ENCODE peak calls at places on chromosomes 2 and 18, in five cellular contexts. U is HFF-Myc, M is Panc1, Y is fibroblast of pulmonary artery, D is Caki2. W is an unnamed sample.

GRCh38 chr2:26243643-26244478 is 571 bp downstream of the HADHA start:
- DNase-seq in U (no peak), M (peak; percentile 42), Y (peak; percentile 38), D (peak; percentile 44), W (no peak)

GRCh38 chr2:80591233-80591632 is 286.7 kb upstream of the LRRTM1 start:
- DNase-seq in U (no peak), M (no peak), Y (no peak), D (no peak), W (no peak)

GRCh38 chr2:82494744-82495143 is 1964.3 kb downstream of the SUCLG1 start:
- DNase-seq in U (no peak), M (no peak), Y (no peak), D (no peak), W (no peak)

GRCh38 chr2:102033028-102033749 is 41.4 kb downstream of the IL1R2 start:
- DNase-seq in U (peak; percentile 64), M (no peak), Y (peak; percentile 98), D (peak; percentile 57), W (no peak)

GRCh38 chr2:158990397-158991209 is 22.2 kb downstream of the TANC1 start:
- DNase-seq in U (peak; percentile 26), M (no peak), Y (peak; percentile 93), D (peak; percentile 14), W (peak; percentile 64)

GRCh38 chr2:239299218-239299939 is 101.4 kb downstream of the HDAC4 start:
- DNase-seq in U (no peak), M (no peak), Y (no peak), D (no peak), W (no peak)

GRCh38 chr18:45539383-45539960 is 75.8 kb upstream of the SLC14A2 start:
- DNase-seq in U (no peak), M (no peak), Y (no peak), D (no peak), W (no peak)

GRCh38 chr2:72924353-72925240 is 7.3 kb downstream of the EMX1 start:
- DNase-seq in U (no peak), M (no peak), Y (no peak), D (no peak), W (peak; percentile 19)

GRCh38 chr2:231387904-231388724 is 7.4 kb upstream of the B3GNT7 start:
- DNase-seq in U (no peak), M (no peak), Y (peak; percentile 64), D (no peak), W (no peak)

GRCh38 chr18:32730068-32730467 is 42.8 kb downstream of the KLHL14 start:
- DNase-seq in U (no peak), M (no peak), Y (no peak), D (no peak), W (no peak)

GRCh38 chr2:204453730-204454167 is 91.5 kb upstream of the PARD3B start:
- DNase-seq in U (peak; percentile 40), M (no peak), Y (peak; percentile 26), D (peak; percentile 42), W (no peak)

GRCh38 chr2:124796647-124797437 is 771.8 kb downstream of the CNTNAP5 start:
- DNase-seq in U (no peak), M (no peak), Y (no peak), D (no peak), W (no peak)

GRCh38 chr2:241598061-241598460 is 38.9 kb downstream of the THAP4 start:
- DNase-seq in U (no peak), M (no peak), Y (no peak), D (no peak), W (no peak)

GRCh38 chr2:150063432-150063889 is 424.0 kb downstream of the RND3 start:
- DNase-seq in U (no peak), M (peak; percentile 20), Y (peak; percentile 75), D (no peak), W (no peak)

GRCh38 chr2:174176898-174177297 is 71.4 kb downstream of the OLA1 start:
- DNase-seq in U (no peak), M (no peak), Y (no peak), D (no peak), W (no peak)

GRCh38 chr2:1772868-1773267 is 28.6 kb upstream of the PXDN start:
- DNase-seq in U (no peak), M (no peak), Y (no peak), D (no peak), W (no peak)

GRCh38 chr2:79369127-79369526 is 143.7 kb upstream of the CTNNA2 start:
- DNase-seq in U (no peak), M (no peak), Y (no peak), D (no peak), W (no peak)

GRCh38 chr18:45121146-45121545 is 440.5 kb downstream of the SETBP1 start:
- DNase-seq in U (no peak), M (no peak), Y (no peak), D (no peak), W (no peak)

GRCh38 chr2:228268756-228269155 is 87.3 kb upstream of the SPHKAP start:
- DNase-seq in U (no peak), M (no peak), Y (no peak), D (no peak), W (no peak)

GRCh38 chr2:159022019-159022418 is 53.6 kb downstream of the TANC1 start:
- DNase-seq in U (no peak), M (no peak), Y (no peak), D (no peak), W (no peak)

GRCh38 chr2:74502720-74503505 is 3.5 kb upstream of the LBX2 start:
- DNase-seq in U (peak; percentile 41), M (no peak), Y (peak; percentile 89), D (peak; percentile 78), W (peak; percentile 96)

GRCh38 chr2:74576151-74576755 is 21.7 kb downstream of the DOK1 start:
- DNase-seq in U (peak; percentile 99), M (no peak), Y (no peak), D (no peak), W (no peak)

GRCh38 chr2:168915433-168916328 is 14.6 kb downstream of the G6PC2 start:
- DNase-seq in U (no peak), M (no peak), Y (no peak), D (no peak), W (no peak)

GRCh38 chr18:13530879-13531387 is 195.4 kb downstream of the FAM210A start:
- DNase-seq in U (peak; percentile 4), M (peak; percentile 7), Y (peak; percentile 55), D (no peak), W (peak; percentile 28)

GRCh38 chr2:70995227-70995729 is 605 bp upstream of the TEX261 start:
- DNase-seq in U (peak; percentile 16), M (no peak), Y (peak; percentile 39), D (peak; percentile 40), W (peak; percentile 65)

GRCh38 chr18:13425357-13426095 is 207.0 kb downstream of the LDLRAD4 start:
- DNase-seq in U (no peak), M (no peak), Y (no peak), D (no peak), W (no peak)

GRCh38 chr18:74412106-74412880 is 44.8 kb downstream of the DIPK1C start:
- DNase-seq in U (no peak), M (no peak), Y (no peak), D (no peak), W (no peak)

GRCh38 chr2:69741281-69742169 is at the start of gene ANXA4:
- DNase-seq in U (peak; percentile 47), M (peak; percentile 41), Y (peak; percentile 72), D (peak; percentile 86), W (peak; percentile 80)

GRCh38 chr18:76480913-76481312 is 14.1 kb downstream of the ZNF516 start:
- DNase-seq in U (no peak), M (no peak), Y (no peak), D (no peak), W (no peak)

GRCh38 chr18:46832856-46833255 is 76.0 kb upstream of the ST8SIA5 start:
- DNase-seq in U (no peak), M (no peak), Y (peak; percentile 6), D (no peak), W (no peak)

GRCh38 chr2:88627856-88628568 is 748 bp upstream of the EIF2AK3 start:
- DNase-seq in U (peak; percentile 74), M (no peak), Y (peak; percentile 98), D (peak; percentile 97), W (peak; percentile 34)

GRCh38 chr2:199747427-199747826 is 103.6 kb downstream of the FTCDNL1 start:
- DNase-seq in U (no peak), M (no peak), Y (no peak), D (no peak), W (no peak)

GRCh38 chr2:212451786-212452200 is 86.8 kb downstream of the ERBB4 start:
- DNase-seq in U (no peak), M (no peak), Y (peak; percentile 86), D (peak; percentile 86), W (no peak)

GRCh38 chr2:9693138-9693520 is 62.3 kb upstream of the YWHAQ start:
- DNase-seq in U (no peak), M (no peak), Y (peak; percentile 50), D (no peak), W (no peak)

GRCh38 chr2:42244520-42244919 is 75.4 kb downstream of the EML4 start:
- DNase-seq in U (no peak), M (no peak), Y (no peak), D (no peak), W (no peak)

GRCh38 chr2:238912228-238912915 is 64.5 kb downstream of the TWIST2 start:
- DNase-seq in U (no peak), M (no peak), Y (no peak), D (no peak), W (no peak)

GRCh38 chr2:12714391-12715221 is 2.1 kb upstream of the TRIB2 start:
- DNase-seq in U (no peak), M (no peak), Y (peak; percentile 76), D (no peak), W (no peak)

GRCh38 chr2:201517094-201517493 is 65.6 kb downstream of the STRADB start:
- DNase-seq in U (no peak), M (no peak), Y (no peak), D (no peak), W (no peak)

W was measured in 8988T.